ENCODE peak calls at places on chromosomes 5 and 9, in ten cellular contexts. D is substantia nigra; Q is A172; N is amniotic stem cell; M is NCI-H2029; S is effector memory CD4-positive, alpha-beta T cell; P is stimulated activated CD8-positive, alpha-beta memory T cell treated with anti-CD3 and anti-CD28 coated beads, Interleukin-7, amount 100 ng/mL, for 4 hours; B is posterior cingulate gyrus; O is GM13977; H is neural crest cell. T is an unnamed sample.

GRCh38 chr9:91360551-91361293 is 996 bp downstream of the AUH start:
- DNase-seq in Q (no peak), O (no peak), P (no peak), N (no peak), M (no peak), S (no peak), B (no peak), D (no peak), H (no peak), T (no peak)

GRCh38 chr9:105415344-105415980 is 32.4 kb upstream of the FSD1L start:
- DNase-seq in P (peak), D (peak), H (peak), B (peak), N (no peak), O (peak), M (no peak), S (peak), Q (peak), T (peak)

GRCh38 chr5:378301-378891 is 56.9 kb downstream of the AHRR start:
- DNase-seq in P (peak), Q (no peak), N (no peak), D (no peak), B (no peak), S (no peak), H (no peak), M (no peak), O (no peak), T (no peak)

GRCh38 chr5:137847699-137848098 is 20.0 kb upstream of the MYOT start:
- DNase-seq in S (no peak), H (no peak), D (no peak), Q (no peak), O (peak), N (no peak), B (no peak), P (no peak), M (no peak), T (no peak)

GRCh38 chr5:67301285-67301904 is 104.8 kb upstream of the CD180 start:
- DNase-seq in S (no peak), N (peak), P (no peak), B (no peak), D (no peak), O (no peak), Q (peak), H (no peak), M (no peak), T (peak)

GRCh38 chr5:855771-856530 is 5.2 kb upstream of the ZDHHC11 start:
- DNase-seq in D (no peak), S (no peak), Q (no peak), P (no peak), B (no peak), H (no peak), O (no peak), M (no peak), N (no peak), T (no peak)

GRCh38 chr5:14665949-14666741 is 1.6 kb downstream of the OTULIN start:
- DNase-seq in P (peak), B (no peak), H (no peak), D (no peak), S (peak), N (no peak), Q (no peak), O (peak), M (no peak), T (no peak)

GRCh38 chr5:81630721-81631120 is 120.2 kb downstream of the SSBP2 start:
- DNase-seq in M (no peak), B (no peak), S (no peak), N (no peak), H (no peak), P (no peak), D (no peak), Q (no peak), O (no peak), T (no peak)

GRCh38 chr5:68215888-68216736 is 556 bp downstream of the PIK3R1 start:
- DNase-seq in O (peak), M (no peak), P (peak), H (peak), B (peak), N (no peak), S (peak), Q (no peak), D (peak), T (no peak)

GRCh38 chr5:59496524-59497134 is 396.9 kb downstream of the PDE4D start:
- DNase-seq in B (no peak), D (no peak), H (no peak), N (no peak), P (no peak), S (no peak), O (no peak), M (no peak), Q (no peak), T (no peak)

GRCh38 chr9:133976191-133976861 is 15.8 kb downstream of the VAV2 start:
- DNase-seq in S (no peak), P (no peak), B (no peak), Q (no peak), D (no peak), O (no peak), H (no peak), M (no peak), N (no peak), T (no peak)

GRCh38 chr9:25678147-25678666 is at the start of gene TUSC1:
- DNase-seq in B (peak), P (no peak), H (no peak), D (peak), Q (peak), N (peak), S (no peak), O (peak), M (no peak), T (peak)

GRCh38 chr5:139806111-139806510 is 10.5 kb downstream of the PSD2 start:
- DNase-seq in P (no peak), N (no peak), O (no peak), D (peak), H (no peak), M (no peak), Q (no peak), S (no peak), B (no peak), T (no peak)

GRCh38 chr5:138402640-138403039 is 36.2 kb upstream of the REEP2 start:
- DNase-seq in S (no peak), N (no peak), Q (no peak), P (no peak), H (no peak), B (no peak), O (peak), M (no peak), D (no peak), T (no peak)

GRCh38 chr9:87006956-87007355 is 59.6 kb upstream of the GAS1 start:
- DNase-seq in Q (no peak), P (no peak), S (no peak), D (no peak), N (no peak), O (no peak), H (no peak), B (no peak), M (no peak), T (no peak)

GRCh38 chr9:94805585-94805984 is 79.1 kb downstream of the AOPEP start:
- DNase-seq in N (no peak), D (no peak), B (no peak), M (peak), H (no peak), P (no peak), Q (peak), O (no peak), S (no peak), T (peak)

GRCh38 chr5:78008356-78008967 is 232.3 kb upstream of the TBCA start:
- DNase-seq in S (no peak), O (peak), H (no peak), D (no peak), N (peak), M (peak), B (peak), P (no peak), Q (peak), T (peak)

GRCh38 chr9:26228273-26228672 is 550.0 kb upstream of the TUSC1 start:
- DNase-seq in O (no peak), B (no peak), N (no peak), D (no peak), S (no peak), H (no peak), P (no peak), Q (no peak), M (no peak), T (no peak)

GRCh38 chr5:140240987-140241706 is 61.8 kb downstream of the PFDN1 start:
- DNase-seq in P (no peak), Q (peak), B (peak), H (peak), M (peak), O (no peak), N (peak), D (peak), S (no peak), T (peak)

GRCh38 chr5:124677999-124678385 is 68.4 kb downstream of the ZNF608 start:
- DNase-seq in B (no peak), P (no peak), O (no peak), D (no peak), N (no peak), Q (no peak), M (no peak), S (no peak), H (no peak), T (no peak)

GRCh38 chr9:83937861-83938455 is 16.7 kb upstream of the KIF27 start:
- DNase-seq in N (peak), S (no peak), Q (peak), M (peak), D (no peak), O (peak), H (peak), P (peak), B (no peak), T (no peak)

GRCh38 chr5:19584131-19584530 is 403.9 kb downstream of the CDH18 start:
- DNase-seq in B (no peak), H (no peak), O (no peak), D (no peak), Q (no peak), N (no peak), M (no peak), S (no peak), P (no peak), T (no peak)

GRCh38 chr5:96657068-96657467 is 5.1 kb upstream of the CAST start:
- DNase-seq in M (no peak), S (peak), Q (peak), B (no peak), N (peak), D (no peak), H (no peak), O (peak), P (peak), T (peak)

GRCh38 chr5:68771221-68771620 is 322.6 kb upstream of the SLC30A5 start:
- DNase-seq in P (no peak), H (no peak), S (no peak), Q (no peak), B (no peak), D (no peak), M (no peak), O (no peak), N (no peak), T (no peak)

GRCh38 chr5:178785999-178786398 is 55.5 kb upstream of the ZNF354A start:
- DNase-seq in Q (peak), O (no peak), N (no peak), P (no peak), M (no peak), S (no peak), H (no peak), B (no peak), D (no peak), T (no peak)

GRCh38 chr5:16854351-16854750 is 81.7 kb downstream of the MYO10 start:
- DNase-seq in H (no peak), S (no peak), N (no peak), P (no peak), B (no peak), M (no peak), O (no peak), D (no peak), Q (no peak), T (no peak)

GRCh38 chr9:13448482-13448881 is 169.0 kb upstream of the MPDZ start:
- DNase-seq in S (no peak), M (no peak), D (no peak), B (no peak), O (no peak), N (no peak), Q (no peak), H (no peak), P (no peak), T (no peak)

T was measured in fibroblast of the conjunctiva.